ENCODE peak calls at places on chromosomes 16 and 17, in nine cellular contexts. N, M, L, O, Z, X, F, P and E are unnamed samples.

GRCh38 chr16:78742501-78743283 is 643.2 kb downstream of the WWOX start:
- DNase-seq in X (peak; percentile 68), Z (peak; percentile 74), O (no peak), L (no peak), P (no peak), N (peak; percentile 87), M (no peak), F (peak; percentile 70), E (no peak)

GRCh38 chr16:74111583-74111982 is 185.0 kb upstream of the PSMD7 start:
- DNase-seq in X (no peak), L (no peak), F (no peak), P (no peak), M (no peak), O (no peak), N (no peak), Z (no peak), E (no peak)

GRCh38 chr17:27381007-27381501 is 75.2 kb upstream of the KSR1 start:
- DNase-seq in M (no peak), X (peak; percentile 77), F (peak; percentile 86), L (peak; percentile 95), O (peak; percentile 68), Z (peak; percentile 80), N (peak; percentile 91), P (peak; percentile 32), E (peak; percentile 94)

GRCh38 chr16:66020061-66020460 is 346.4 kb upstream of the CDH5 start:
- DNase-seq in L (no peak), O (no peak), P (peak; percentile 25), N (peak; percentile 21), Z (no peak), X (no peak), F (no peak), M (no peak), E (no peak)

GRCh38 chr17:49180998-49181635 is 29.3 kb downstream of the GNGT2 start:
- DNase-seq in X (no peak), Z (no peak), F (no peak), P (no peak), L (no peak), N (peak; percentile 20), O (no peak), M (no peak), E (no peak)

GRCh38 chr17:56593073-56593740 is at the start of gene NOG:
- DNase-seq in Z (no peak), N (no peak), O (no peak), L (peak; percentile 81), P (peak; percentile 59), M (no peak), F (no peak), X (peak; percentile 70), E (peak; percentile 90)

GRCh38 chr17:8736796-8737195 is 7.8 kb downstream of the CCDC42 start:
- DNase-seq in L (no peak), P (no peak), M (no peak), X (no peak), F (no peak), O (no peak), Z (no peak), N (no peak), E (no peak)

GRCh38 chr17:57902800-57903759 is 52.1 kb downstream of the CUEDC1 start:
- DNase-seq in Z (peak; percentile 95), N (peak; percentile 92), X (peak; percentile 95), L (no peak), O (no peak), F (peak; percentile 94), M (peak; percentile 93), P (peak; percentile 91), E (no peak)

DNA sequence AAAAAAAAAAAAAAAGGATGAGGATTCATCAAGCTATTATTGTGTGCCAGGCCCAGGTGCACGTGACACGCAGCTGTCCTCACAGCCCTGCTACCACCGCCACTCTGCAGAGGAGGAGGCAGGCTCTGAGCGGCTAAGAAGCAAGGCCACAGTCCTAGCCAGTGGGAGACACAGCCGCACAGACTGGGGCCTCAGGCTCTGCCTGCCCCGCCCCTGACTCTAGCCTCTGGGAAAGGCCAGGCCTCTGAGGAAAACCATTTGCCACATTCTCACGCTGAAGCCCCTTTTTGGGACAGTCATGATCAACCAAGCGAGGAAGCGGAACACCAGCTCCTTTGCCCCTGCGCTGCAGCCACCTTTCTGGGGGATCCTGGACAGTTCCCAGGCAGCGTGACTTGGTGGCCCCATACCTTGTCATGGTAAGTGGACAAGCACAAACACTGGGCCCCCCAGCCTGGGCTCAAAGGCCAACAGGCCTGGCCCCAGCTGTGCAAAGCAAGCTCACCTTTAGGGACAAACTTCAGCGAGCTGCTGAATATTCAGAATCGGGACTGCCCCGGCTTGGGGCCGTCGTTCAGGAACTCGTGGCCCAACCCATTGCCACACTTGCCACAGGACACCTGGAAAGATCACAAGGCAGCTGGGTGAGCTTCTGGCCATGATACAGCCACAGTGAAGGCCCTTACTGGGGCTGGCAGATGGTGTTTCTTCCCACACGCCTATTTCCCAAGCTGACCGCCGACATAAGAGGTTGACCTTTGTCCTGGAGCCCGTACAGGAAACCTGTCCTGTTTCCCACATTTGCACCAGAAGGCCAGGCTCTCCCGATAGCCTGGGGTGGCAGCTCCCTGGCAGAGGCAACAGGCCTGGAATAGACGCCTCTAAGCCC is 2.5 kb downstream of the MSRB1 start:
- DNase-seq in Z (no peak), P (no peak), X (no peak), F (no peak), O (no peak), N (no peak), M (no peak), L (no peak), E (no peak)
- H3K4me3 ChIP-seq in Z (no peak overlapping the region), P (no peak overlapping the region), X (no peak overlapping the region), F (no peak overlapping the region), O (no peak overlapping the region), N (no peak overlapping the region), M (no peak overlapping the region), L (no peak overlapping the region), E (no peak overlapping the region)

DNA sequence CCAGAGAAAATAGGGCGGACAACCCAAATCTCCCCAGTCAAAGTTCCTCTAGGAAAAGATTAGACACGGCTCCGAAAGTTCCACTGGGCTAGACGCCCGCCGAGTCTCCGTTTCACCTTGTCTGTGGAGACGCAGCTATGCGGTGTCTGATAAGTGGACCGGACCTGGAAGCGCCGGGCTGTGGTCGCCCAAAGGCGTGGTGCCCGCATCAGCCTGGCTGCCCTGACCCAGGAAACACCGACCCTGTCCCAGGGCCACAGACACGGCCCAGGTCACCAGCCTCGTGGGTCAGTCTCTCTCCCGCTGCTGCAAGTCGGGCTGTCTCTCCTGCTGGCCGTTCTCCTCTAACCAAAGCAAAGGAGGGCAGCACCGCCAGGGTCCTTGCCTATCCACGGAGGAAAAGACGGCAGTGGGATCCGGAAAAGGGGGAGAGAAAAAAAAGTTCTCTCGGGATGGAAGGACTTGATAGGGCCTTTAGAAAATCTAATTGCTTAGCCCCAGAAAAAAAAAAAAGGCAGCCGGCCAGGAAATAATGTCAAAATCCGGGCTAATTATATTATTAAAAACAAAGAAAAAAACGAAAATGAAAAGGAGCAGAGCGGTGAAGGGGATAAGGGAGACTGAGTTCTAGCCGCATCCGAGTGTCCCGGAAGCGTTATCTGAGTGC is 13.9 kb upstream of the FOXF1 start:
- DNase-seq in X (no peak), N (no peak), L (no peak), O (no peak), Z (no peak), F (no peak), M (no peak), P (no peak), E (peak; percentile 56)
- H3K4me3 ChIP-seq in X (no peak overlapping the region), N (no peak overlapping the region), L (peak overlapping the region; percentile 47), O (no peak overlapping the region), Z (no peak overlapping the region), F (no peak overlapping the region), M (peak overlapping the region; percentile 68), P (no peak overlapping the region), E (no peak overlapping the region)

GRCh38 chr16:50548659-50549560 is 714 bp downstream of the NKD1 start:
- DNase-seq in L (peak; percentile 32), X (no peak), O (no peak), M (no peak), P (no peak), F (no peak), Z (no peak), N (peak; percentile 11), E (peak; percentile 82)
- H3K4me3 ChIP-seq in L (peak overlapping the region; percentile 68), X (peak overlapping the region; percentile 89), O (peak overlapping the region; percentile 60), M (peak overlapping the region; percentile 77), P (peak overlapping the region; percentile 40), F (peak overlapping the region; percentile 95), Z (peak overlapping the region; percentile 82), N (peak overlapping the region; percentile 42), E (peak overlapping the region; percentile 71)

GRCh38 chr17:45228121-45228941 is 6.6 kb downstream of the FMNL1 start:
- DNase-seq in O (no peak), M (no peak), Z (no peak), N (peak; percentile 28), P (no peak), F (no peak), L (no peak), X (no peak), E (peak; percentile 52)
- H3K4me3 ChIP-seq in O (no peak overlapping the region), M (peak overlapping the region; percentile 17), Z (no peak overlapping the region), N (peak overlapping the region; percentile 96), P (no peak overlapping the region), F (no peak overlapping the region), L (no peak overlapping the region), X (no peak overlapping the region), E (no peak overlapping the region)

DNA sequence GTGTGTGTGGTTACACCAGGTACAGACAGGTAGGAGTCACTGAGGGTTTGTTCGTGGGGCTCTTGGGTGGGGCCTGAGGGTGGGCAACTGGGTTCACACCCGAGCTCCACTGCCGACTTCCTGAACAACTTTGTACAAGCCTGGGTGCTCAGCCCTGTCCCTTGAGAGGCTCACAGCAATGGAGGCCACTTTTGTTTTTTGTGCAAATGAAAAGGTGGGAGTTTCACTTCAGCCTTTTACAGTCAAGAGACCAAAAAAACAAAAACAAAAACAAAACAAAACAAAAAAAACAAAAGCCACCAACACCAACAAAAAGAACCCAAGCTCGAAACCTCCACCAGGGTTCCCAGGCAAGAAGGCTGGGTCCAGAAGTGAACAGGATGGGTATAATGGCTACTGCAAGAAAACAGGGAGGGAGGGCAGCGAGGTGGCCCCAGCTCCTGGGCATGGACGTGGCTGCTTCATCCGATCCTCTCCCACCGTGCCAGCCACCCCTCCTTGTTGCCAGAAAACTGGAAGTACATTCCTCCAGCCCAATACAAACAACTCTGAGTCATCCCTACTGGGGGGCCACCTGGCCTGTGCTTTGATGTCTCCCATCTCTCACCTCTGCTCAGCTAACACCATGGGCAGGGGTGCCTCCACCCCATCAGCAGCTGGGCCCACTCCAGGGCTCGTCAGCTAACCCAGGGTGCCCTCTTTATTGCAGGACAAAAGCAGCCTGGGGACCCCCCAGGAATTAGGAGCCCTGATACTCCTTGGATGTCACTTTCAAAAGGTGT is 2.1 kb downstream of the RHBDF2 start:
- DNase-seq in M (no peak), O (no peak), F (no peak), P (no peak), X (no peak), L (no peak), N (peak; percentile 89), Z (no peak), E (no peak)
- H3K4me3 ChIP-seq in M (peak overlapping the region; percentile 88), O (no peak overlapping the region), F (peak overlapping the region; percentile 94), P (no peak overlapping the region), X (peak overlapping the region; percentile 48), L (no peak overlapping the region), N (peak overlapping the region; percentile 72), Z (peak overlapping the region; percentile 78), E (no peak overlapping the region)